ENCODE peak calls at places on chromosomes 11 and 22, in seven cellular contexts. M, B, C, H, X, Q and P are unnamed samples.

GRCh38 chr11:108016647-108017046 is 7.9 kb downstream of the CUL5 start:
- DNase-seq in C (no peak), X (no peak), Q (no peak), M (no peak), B (no peak), H (no peak), P (no peak)

GRCh38 chr11:95924414-95924760 is 480 bp upstream of the MTMR2 start:
- DNase-seq in B (no peak), M (no peak), X (peak; percentile 9), C (peak; percentile 16), Q (no peak), H (no peak), P (peak; percentile 43)

GRCh38 chr22:49751968-49752597 is 75.6 kb downstream of the BRD1 start:
- DNase-seq in B (no peak), Q (peak; percentile 20), M (no peak), H (no peak), C (no peak), X (no peak), P (no peak)

GRCh38 chr11:24678956-24679355 is 182.1 kb downstream of the LUZP2 start:
- DNase-seq in M (no peak), H (no peak), B (no peak), X (no peak), C (no peak), Q (no peak), P (no peak)

GRCh38 chr11:63918576-63919171 is 1.7 kb upstream of the RCOR2 start:
- DNase-seq in Q (peak; percentile 77), M (no peak), C (no peak), X (no peak), H (no peak), B (no peak), P (no peak)

GRCh38 chr11:32893947-32894827 is 1.6 kb downstream of the QSER1 start:
- DNase-seq in B (peak; percentile 20), M (peak; percentile 61), X (peak; percentile 22), Q (peak; percentile 62), C (peak; percentile 93), H (peak; percentile 66), P (peak; percentile 89)

GRCh38 chr11:72091292-72091691 is 10.6 kb downstream of the LRRC51 start:
- DNase-seq in Q (peak; percentile 85), M (peak; percentile 75), X (peak; percentile 84), C (peak; percentile 67), B (peak; percentile 83), H (peak; percentile 20), P (peak; percentile 60)

GRCh38 chr11:86636275-86636674 is 36.1 kb downstream of the ME3 start:
- DNase-seq in M (no peak), H (no peak), C (peak; percentile 36), Q (no peak), X (no peak), B (no peak), P (no peak)

GRCh38 chr11:1756024-1756561 is 5.7 kb upstream of the IFITM10 start:
- DNase-seq in B (peak; percentile 90), Q (no peak), H (no peak), M (no peak), X (no peak), C (no peak), P (no peak)

GRCh38 chr22:30822216-30823014 is 127.7 kb downstream of the OSBP2 start:
- DNase-seq in Q (no peak), B (no peak), H (no peak), C (no peak), M (no peak), X (peak; percentile 35), P (no peak)
- TF ChIP-seq CTCF in Q (no peak), B (no peak), H (no peak), C (no peak), M (no peak), X (no peak), P (no peak)

GRCh38 chr11:76860539-76861475 is at the start of gene ACER3:
- DNase-seq in Q (peak; percentile 94), H (peak; percentile 27), B (peak; percentile 90), M (peak; percentile 92), C (peak; percentile 90), X (peak; percentile 95), P (peak; percentile 80)
- TF ChIP-seq CTCF in Q (no peak), H (peak; percentile 49), B (peak; percentile 27), M (peak; percentile 31), C (no peak), X (no peak), P (peak; percentile 47)

GRCh38 chr11:123611698-123612097 is 42.7 kb downstream of the SCN3B start:
- DNase-seq in B (no peak), M (no peak), C (no peak), Q (no peak), H (no peak), X (no peak), P (no peak)
- TF ChIP-seq CTCF in B (no peak), M (no peak), C (no peak), Q (no peak), H (no peak), X (no peak), P (no peak)

DNA sequence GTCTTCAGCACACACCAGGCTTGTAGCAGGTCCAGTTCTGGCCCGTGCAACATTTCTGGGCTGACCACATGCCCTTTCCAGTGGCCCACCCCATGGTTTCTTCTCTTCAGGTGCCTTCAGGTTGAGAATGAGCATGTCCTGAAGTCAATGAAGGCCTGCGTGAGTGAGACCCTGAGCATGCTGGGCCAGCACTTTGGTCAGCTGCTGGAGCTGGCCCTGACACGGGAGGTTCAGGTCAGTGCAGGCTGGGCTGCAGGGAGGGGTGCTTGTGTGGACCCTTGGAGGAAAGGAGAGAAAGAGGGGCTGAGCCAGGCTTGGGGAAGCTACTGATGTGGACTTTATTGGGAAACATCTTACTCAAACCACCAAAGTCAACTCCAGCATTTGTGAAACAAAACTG is 63.5 kb downstream of the INSC start:
- DNase-seq in C (no peak), M (no peak), B (no peak), H (no peak), Q (no peak), X (no peak), P (no peak)
- TF ChIP-seq CTCF in C (no peak), M (no peak), B (no peak), H (no peak), Q (no peak), X (no peak), P (no peak)

GRCh38 chr11:70948855-70949551 is 303.4 kb downstream of the SHANK2 start:
- DNase-seq in M (no peak), C (no peak), Q (no peak), H (no peak), X (no peak), B (no peak), P (no peak)

GRCh38 chr11:70942593-70942992 is 309.8 kb downstream of the SHANK2 start:
- DNase-seq in M (no peak), C (peak; percentile 72), B (no peak), Q (no peak), H (no peak), X (peak; percentile 33), P (no peak)

GRCh38 chr11:70948416-70948815 is 304.0 kb downstream of the SHANK2 start:
- DNase-seq in M (no peak), H (no peak), B (no peak), Q (no peak), C (no peak), X (no peak), P (no peak)

GRCh38 chr11:70944141-70944540 is 308.2 kb downstream of the SHANK2 start:
- DNase-seq in H (no peak), B (no peak), C (no peak), M (no peak), X (no peak), Q (no peak), P (no peak)

DNA sequence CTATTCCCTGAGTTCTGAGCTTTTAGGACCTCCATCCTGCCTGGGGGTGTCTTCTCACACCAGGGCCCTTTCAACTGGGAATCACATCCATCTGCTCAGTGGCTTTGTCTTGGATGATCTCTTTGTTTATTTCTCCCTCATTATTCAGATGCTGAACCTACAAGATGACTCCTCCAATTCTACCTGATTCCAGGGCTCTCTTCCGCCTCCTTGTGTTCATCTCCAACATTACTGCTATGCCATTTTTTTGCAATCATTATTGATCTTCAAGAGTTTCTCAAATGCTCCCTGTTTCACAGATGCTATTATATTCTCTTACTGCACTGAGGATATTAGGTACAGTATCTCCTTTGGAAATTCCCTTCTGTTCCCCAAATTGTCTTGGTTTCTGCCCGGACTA is 307.7 kb downstream of the SHANK2 start:
- DNase-seq in M (no peak), B (no peak), C (no peak), H (no peak), X (no peak), Q (no peak), P (no peak)
- TF ChIP-seq CTCF in M (no peak), B (no peak), C (no peak), H (no peak), X (peak; percentile 53), Q (peak; percentile 69), P (no peak)